ENCODE peak calls at places on chromosomes 11 and 22, in five cellular contexts. I is T1000, R is fibroblast of mammary gland, E is GDM1, O is M059J. V is an unnamed sample.
A peak's percentile ranks its signal among the peaks of the same experiment; 100 is the strongest.

GRCh38 chr22:50289942-50290630 is 17.4 kb downstream of the PLXNB2 start:
- DNase-seq in I (no peak), E (no peak), R (no peak), O (no peak), V (no peak)

GRCh38 chr11:26234451-26234850 is 97.5 kb upstream of the ANO3 start:
- DNase-seq in E (no peak), O (no peak), I (no peak), R (peak; percentile 87), V (peak; percentile 27)

GRCh38 chr22:23182289-23183106 is 2.2 kb downstream of the BCR start:
- DNase-seq in E (peak; percentile 28), I (no peak), R (no peak), O (peak; percentile 77), V (no peak)

GRCh38 chr22:42490244-42490832 is 29.3 kb downstream of the RRP7A start:
- DNase-seq in R (no peak), O (no peak), I (no peak), E (no peak), V (no peak)

GRCh38 chr22:49862408-49862776 is 8.7 kb downstream of the ZBED4 start:
- DNase-seq in R (no peak), O (no peak), I (no peak), E (no peak), V (peak; percentile 12)

GRCh38 chr11:122814401-122814800 is 23.9 kb upstream of the CRTAM start:
- DNase-seq in I (no peak), O (no peak), R (no peak), E (no peak), V (no peak)

GRCh38 chr22:45707605-45708004 is 36.0 kb downstream of the ATXN10 start:
- DNase-seq in I (no peak), R (no peak), O (no peak), E (no peak), V (no peak)

GRCh38 chr11:122772945-122773344 is 65.4 kb upstream of the CRTAM start:
- DNase-seq in E (no peak), I (no peak), O (no peak), R (peak; percentile 66), V (peak; percentile 66)

GRCh38 chr22:29842740-29843139 is 4.7 kb upstream of the ASCC2 start:
- DNase-seq in O (peak; percentile 90), E (no peak), I (peak; percentile 71), R (peak; percentile 99), V (peak; percentile 77)

GRCh38 chr11:70490723-70491558 is 92.6 kb downstream of the CTTN start:
- DNase-seq in R (no peak), E (no peak), I (no peak), O (no peak), V (no peak)

GRCh38 chr22:25353516-25354445 is 134.3 kb downstream of the CRYBB2 start:
- DNase-seq in I (no peak), R (no peak), E (no peak), O (no peak), V (no peak)